ENCODE peak calls at places on chromosomes 7 and 10, in eight cellular contexts. One of them, this sample, is unnamed.

GRCh38 chr10:34437897-34438296 is 377.2 kb downstream of the PARD3 start:
- DNase-seq in activated CD8-positive, alpha-beta memory T cell treated with anti-CD3 and anti-CD28 coated beads for 4 hours: no peak
- DNase-seq in SJSA1: no peak
- DNase-seq in psoas muscle: no peak
- DNase-seq in choroid plexus epithelial cell: no peak
- DNase-seq in stimulated activated CD4-positive, alpha-beta T cell treated with anti-CD3 and anti-CD28 coated beads, Interleukin-1b, Interleukin-23, amount 100 ng/mL, for 1 hour: no peak
- DNase-seq in HEK293T: no peak
- DNase-seq in smooth muscle cell of the brain vasculature: no peak
- DNase-seq in this sample: no peak

GRCh38 chr10:52923520-52923919 is 150.9 kb upstream of the MBL2 start:
- DNase-seq in choroid plexus epithelial cell: no peak
- DNase-seq in HEK293T: no peak
- DNase-seq in smooth muscle cell of the brain vasculature: no peak
- DNase-seq in psoas muscle: no peak
- DNase-seq in activated CD8-positive, alpha-beta memory T cell treated with anti-CD3 and anti-CD28 coated beads for 4 hours: no peak
- DNase-seq in stimulated activated CD4-positive, alpha-beta T cell treated with anti-CD3 and anti-CD28 coated beads, Interleukin-1b, Interleukin-23, amount 100 ng/mL, for 1 hour: no peak
- DNase-seq in SJSA1: no peak
- DNase-seq in this sample: no peak

GRCh38 chr10:75110006-75110632 is 1.3 kb upstream of the SAMD8 start:
- DNase-seq in smooth muscle cell of the brain vasculature: no peak
- DNase-seq in HEK293T: no peak
- DNase-seq in activated CD8-positive, alpha-beta memory T cell treated with anti-CD3 and anti-CD28 coated beads for 4 hours: no peak
- DNase-seq in SJSA1: no peak
- DNase-seq in stimulated activated CD4-positive, alpha-beta T cell treated with anti-CD3 and anti-CD28 coated beads, Interleukin-1b, Interleukin-23, amount 100 ng/mL, for 1 hour: no peak
- DNase-seq in psoas muscle: no peak
- DNase-seq in choroid plexus epithelial cell: no peak
- DNase-seq in this sample: no peak

GRCh38 chr7:133977409-133978274 is 149.5 kb upstream of the LRGUK start:
- DNase-seq in SJSA1: peak
- DNase-seq in psoas muscle: no peak
- DNase-seq in choroid plexus epithelial cell: peak
- DNase-seq in activated CD8-positive, alpha-beta memory T cell treated with anti-CD3 and anti-CD28 coated beads for 4 hours: no peak
- DNase-seq in stimulated activated CD4-positive, alpha-beta T cell treated with anti-CD3 and anti-CD28 coated beads, Interleukin-1b, Interleukin-23, amount 100 ng/mL, for 1 hour: no peak
- DNase-seq in HEK293T: no peak
- DNase-seq in smooth muscle cell of the brain vasculature: no peak
- DNase-seq in this sample: no peak

GRCh38 chr10:54800677-54801480 is at the start of gene PCDH15:
- DNase-seq in psoas muscle: no peak
- DNase-seq in activated CD8-positive, alpha-beta memory T cell treated with anti-CD3 and anti-CD28 coated beads for 4 hours: no peak
- DNase-seq in stimulated activated CD4-positive, alpha-beta T cell treated with anti-CD3 and anti-CD28 coated beads, Interleukin-1b, Interleukin-23, amount 100 ng/mL, for 1 hour: no peak
- DNase-seq in choroid plexus epithelial cell: peak
- DNase-seq in smooth muscle cell of the brain vasculature: no peak
- DNase-seq in SJSA1: no peak
- DNase-seq in HEK293T: peak
- DNase-seq in this sample: peak

GRCh38 chr10:125564570-125564969 is 118.4 kb downstream of the TEX36 start:
- DNase-seq in SJSA1: no peak
- DNase-seq in activated CD8-positive, alpha-beta memory T cell treated with anti-CD3 and anti-CD28 coated beads for 4 hours: no peak
- DNase-seq in stimulated activated CD4-positive, alpha-beta T cell treated with anti-CD3 and anti-CD28 coated beads, Interleukin-1b, Interleukin-23, amount 100 ng/mL, for 1 hour: no peak
- DNase-seq in HEK293T: no peak
- DNase-seq in choroid plexus epithelial cell: no peak
- DNase-seq in smooth muscle cell of the brain vasculature: no peak
- DNase-seq in psoas muscle: no peak
- DNase-seq in this sample: no peak

GRCh38 chr7:3134715-3135114 is 91.0 kb upstream of the CARD11 start:
- DNase-seq in smooth muscle cell of the brain vasculature: no peak
- DNase-seq in psoas muscle: no peak
- DNase-seq in choroid plexus epithelial cell: no peak
- DNase-seq in HEK293T: no peak
- DNase-seq in stimulated activated CD4-positive, alpha-beta T cell treated with anti-CD3 and anti-CD28 coated beads, Interleukin-1b, Interleukin-23, amount 100 ng/mL, for 1 hour: no peak
- DNase-seq in SJSA1: no peak
- DNase-seq in activated CD8-positive, alpha-beta memory T cell treated with anti-CD3 and anti-CD28 coated beads for 4 hours: no peak
- DNase-seq in this sample: no peak

GRCh38 chr10:94361161-94361794 is 1.5 kb downstream of the NOC3L start:
- DNase-seq in stimulated activated CD4-positive, alpha-beta T cell treated with anti-CD3 and anti-CD28 coated beads, Interleukin-1b, Interleukin-23, amount 100 ng/mL, for 1 hour: no peak
- DNase-seq in HEK293T: no peak
- DNase-seq in SJSA1: peak
- DNase-seq in activated CD8-positive, alpha-beta memory T cell treated with anti-CD3 and anti-CD28 coated beads for 4 hours: no peak
- DNase-seq in psoas muscle: no peak
- DNase-seq in smooth muscle cell of the brain vasculature: no peak
- DNase-seq in choroid plexus epithelial cell: peak
- DNase-seq in this sample: peak

GRCh38 chr7:153193144-153193595 is 433.6 kb downstream of the ACTR3B start:
- DNase-seq in psoas muscle: no peak
- DNase-seq in stimulated activated CD4-positive, alpha-beta T cell treated with anti-CD3 and anti-CD28 coated beads, Interleukin-1b, Interleukin-23, amount 100 ng/mL, for 1 hour: no peak
- DNase-seq in activated CD8-positive, alpha-beta memory T cell treated with anti-CD3 and anti-CD28 coated beads for 4 hours: no peak
- DNase-seq in HEK293T: peak
- DNase-seq in choroid plexus epithelial cell: no peak
- DNase-seq in SJSA1: no peak
- DNase-seq in smooth muscle cell of the brain vasculature: no peak
- DNase-seq in this sample: no peak

GRCh38 chr10:77165445-77166316 is 471.9 kb downstream of the KCNMA1 start:
- DNase-seq in activated CD8-positive, alpha-beta memory T cell treated with anti-CD3 and anti-CD28 coated beads for 4 hours: no peak
- DNase-seq in SJSA1: peak
- DNase-seq in HEK293T: peak
- DNase-seq in stimulated activated CD4-positive, alpha-beta T cell treated with anti-CD3 and anti-CD28 coated beads, Interleukin-1b, Interleukin-23, amount 100 ng/mL, for 1 hour: no peak
- DNase-seq in smooth muscle cell of the brain vasculature: no peak
- DNase-seq in psoas muscle: no peak
- DNase-seq in choroid plexus epithelial cell: peak
- DNase-seq in this sample: peak

GRCh38 chr7:20193242-20193777 is 23.9 kb downstream of the MACC1 start:
- DNase-seq in smooth muscle cell of the brain vasculature: no peak
- DNase-seq in SJSA1: peak
- DNase-seq in stimulated activated CD4-positive, alpha-beta T cell treated with anti-CD3 and anti-CD28 coated beads, Interleukin-1b, Interleukin-23, amount 100 ng/mL, for 1 hour: no peak
- DNase-seq in HEK293T: no peak
- DNase-seq in choroid plexus epithelial cell: no peak
- DNase-seq in psoas muscle: no peak
- DNase-seq in activated CD8-positive, alpha-beta memory T cell treated with anti-CD3 and anti-CD28 coated beads for 4 hours: no peak
- DNase-seq in this sample: no peak